ENCODE peak calls at places on chromosomes 12 and 14, in five cellular contexts. J, C, Y, N and G are unnamed samples.

GRCh38 chr14:85856430-85856829 is 326.5 kb downstream of the FLRT2 start:
- DNase-seq in J (peak), C (no peak), Y (no peak), N (no peak), G (no peak)

GRCh38 chr12:93990832-93991748 is 157.3 kb upstream of the PLXNC1 start:
- DNase-seq in J (peak), C (peak), Y (no peak), N (no peak), G (no peak)

GRCh38 chr12:15477761-15478160 is 155.5 kb downstream of the PTPRO start:
- DNase-seq in J (no peak), C (no peak), Y (no peak), N (no peak), G (peak)

GRCh38 chr14:80047761-80048160 is 163.5 kb downstream of the DIO2 start:
- DNase-seq in J (no peak), C (peak), Y (no peak), N (no peak), G (no peak)

GRCh38 chr12:59736786-59737185 is 141.0 kb downstream of the SLC16A7 start:
- DNase-seq in J (peak), C (peak), Y (no peak), N (no peak), G (peak)

GRCh38 chr12:26699237-26699636 is 133.8 kb downstream of the ITPR2 start:
- DNase-seq in J (peak), C (no peak), Y (no peak), N (no peak), G (no peak)

GRCh38 chr12:97681612-97682504 is 219.3 kb downstream of the RMST start:
- DNase-seq in J (no peak), C (no peak), Y (no peak), N (no peak), G (no peak)

GRCh38 chr14:99509871-99510555 is 28.8 kb downstream of the CCNK start:
- DNase-seq in J (no peak), C (no peak), Y (no peak), N (peak), G (no peak)

GRCh38 chr14:82766128-82766527 is 1232.5 kb upstream of the SEL1L start:
- DNase-seq in J (no peak), C (no peak), Y (no peak), N (no peak), G (no peak)

GRCh38 chr14:99155173-99155777 is 116.7 kb downstream of the BCL11B start:
- DNase-seq in J (no peak), C (peak), Y (no peak), N (no peak), G (no peak)

GRCh38 chr14:54322668-54323380 is 74.0 kb upstream of the CDKN3 start:
- DNase-seq in J (no peak), C (peak), Y (no peak), N (no peak), G (no peak)

GRCh38 chr12:92297932-92298681 is 152.5 kb upstream of the BTG1 start:
- DNase-seq in J (peak), C (peak), Y (no peak), N (no peak), G (no peak)

DNA sequence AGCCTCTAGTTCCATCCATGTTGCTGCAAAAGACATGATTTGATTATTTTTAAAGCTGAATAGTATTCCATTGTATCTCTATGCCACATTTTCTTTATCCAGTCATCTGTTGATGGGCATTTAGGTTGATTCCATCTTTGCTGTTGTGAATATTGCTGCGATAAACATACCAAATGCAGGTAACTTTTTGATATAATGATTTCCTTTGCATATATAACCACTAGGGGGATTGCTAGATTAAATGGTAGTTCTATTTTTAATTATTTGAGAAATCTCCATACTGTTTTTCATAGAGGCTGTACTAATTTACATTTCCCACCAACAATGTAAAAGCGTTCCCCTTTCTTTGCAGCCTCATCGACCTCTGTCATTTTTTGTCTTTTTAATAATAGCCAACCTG is 342.5 kb downstream of the MDGA2 start:
- DNase-seq in J (no peak), C (no peak), Y (no peak), N (no peak), G (no peak)
- TF ChIP-seq CTCF in J (no peak), C (no peak), Y (no peak), N (no peak), G (peak)

GRCh38 chr12:57897296-57897974 is 43.9 kb upstream of the ATP23 start:
- DNase-seq in J (no peak), C (no peak), Y (no peak), N (no peak), G (no peak)
- H3K4me3 ChIP-seq in J (no peak), C (peak), Y (no peak), N (peak), G (peak)

GRCh38 chr12:96070670-96071279 is 35.4 kb upstream of the LTA4H start:
- DNase-seq in J (peak), C (peak), Y (peak), N (no peak), G (no peak)
- TF ChIP-seq CTCF in J (peak), C (peak), Y (no peak), N (no peak), G (peak)

GRCh38 chr14:22793976-22794375 is 21.3 kb downstream of the SLC7A7 start:
- DNase-seq in J (no peak), C (no peak), Y (no peak), N (no peak), G (no peak)
- H3K4me3 ChIP-seq in J (no peak), C (no peak), Y (no peak), N (no peak), G (peak)

GRCh38 chr14:33393895-33394405 is 455.3 kb downstream of the NPAS3 start:
- DNase-seq in J (no peak), C (no peak), Y (no peak), N (no peak), G (no peak)
- TF ChIP-seq CTCF in J (no peak), C (no peak), Y (no peak), N (no peak), G (no peak)

GRCh38 chr14:32941668-32942065 is 3.0 kb downstream of the NPAS3 start:
- DNase-seq in J (no peak), C (no peak), Y (no peak), N (no peak), G (no peak)

GRCh38 chr14:32940711-32941667 is 2.3 kb downstream of the NPAS3 start:
- DNase-seq in J (no peak), C (no peak), Y (no peak), N (no peak), G (no peak)

GRCh38 chr14:32939254-32940065 is 781 bp downstream of the NPAS3 start:
- DNase-seq in J (peak), C (peak), Y (peak), N (no peak), G (no peak)

GRCh38 chr14:32940066-32940651 is 1.5 kb downstream of the NPAS3 start:
- DNase-seq in J (peak), C (peak), Y (no peak), N (no peak), G (no peak)

GRCh38 chr14:32938719-32939253 is at the start of gene NPAS3:
- DNase-seq in J (no peak), C (peak), Y (no peak), N (no peak), G (no peak)
- H3K4me3 ChIP-seq in J (peak), C (peak), Y (peak), N (peak), G (peak)